ENCODE peak calls at places on chromosomes 16 and 17, in eight cellular contexts. One of them, this sample, is unnamed.

GRCh38 chr16:78163772-78164391 is 64.4 kb downstream of the WWOX start:
- DNase-seq in lung: no peak
- DNase-seq in heart left ventricle: no peak
- DNase-seq in heart right ventricle: no peak
- DNase-seq in GM12864: no peak
- DNase-seq in CD8-positive, alpha-beta T cell: no peak
- DNase-seq in foreskin fibroblast: no peak
- DNase-seq in PC-9: no peak
- DNase-seq in this sample: no peak

GRCh38 chr17:47797797-47798196 is 23.8 kb downstream of the OSBPL7 start:
- DNase-seq in lung: no peak
- DNase-seq in heart left ventricle: no peak
- DNase-seq in heart right ventricle: no peak
- DNase-seq in GM12864: no peak
- DNase-seq in CD8-positive, alpha-beta T cell: peak; percentile 5
- DNase-seq in foreskin fibroblast: no peak
- DNase-seq in PC-9: no peak
- DNase-seq in this sample: no peak

GRCh38 chr17:48102700-48103378 is 1.6 kb upstream of the CBX1 start:
- DNase-seq in lung: no peak
- DNase-seq in heart left ventricle: no peak
- DNase-seq in heart right ventricle: no peak
- DNase-seq in GM12864: no peak
- DNase-seq in CD8-positive, alpha-beta T cell: no peak
- DNase-seq in foreskin fibroblast: no peak
- DNase-seq in PC-9: no peak
- DNase-seq in this sample: no peak

GRCh38 chr17:70181376-70181775 is 12.0 kb downstream of the KCNJ2 start:
- DNase-seq in lung: no peak
- DNase-seq in heart left ventricle: no peak
- DNase-seq in heart right ventricle: no peak
- DNase-seq in GM12864: no peak
- DNase-seq in CD8-positive, alpha-beta T cell: no peak
- DNase-seq in foreskin fibroblast: no peak
- DNase-seq in PC-9: no peak
- DNase-seq in this sample: no peak

GRCh38 chr17:42402121-42402516 is 13.9 kb upstream of the STAT3 start:
- DNase-seq in lung: no peak
- DNase-seq in heart left ventricle: no peak
- DNase-seq in heart right ventricle: no peak
- DNase-seq in GM12864: no peak
- DNase-seq in CD8-positive, alpha-beta T cell: no peak
- DNase-seq in foreskin fibroblast: no peak
- DNase-seq in PC-9: no peak
- DNase-seq in this sample: no peak

GRCh38 chr17:1496814-1497325 is 4.4 kb upstream of the MYO1C start:
- DNase-seq in lung: no peak
- DNase-seq in heart left ventricle: no peak
- DNase-seq in heart right ventricle: no peak
- DNase-seq in GM12864: no peak
- DNase-seq in CD8-positive, alpha-beta T cell: no peak
- DNase-seq in foreskin fibroblast: no peak
- DNase-seq in PC-9: no peak
- DNase-seq in this sample: no peak

GRCh38 chr17:7886227-7887037 is 2.2 kb upstream of the CHD3 start:
- DNase-seq in lung: peak; percentile 37
- DNase-seq in heart left ventricle: peak; percentile 32
- DNase-seq in heart right ventricle: no peak
- DNase-seq in GM12864: no peak
- DNase-seq in CD8-positive, alpha-beta T cell: peak; percentile 65
- DNase-seq in foreskin fibroblast: no peak
- DNase-seq in PC-9: peak; percentile 30
- DNase-seq in this sample: peak; percentile 70

GRCh38 chr17:15510361-15510760 is 42.9 kb upstream of the CDRT4 start:
- DNase-seq in lung: no peak
- DNase-seq in heart left ventricle: no peak
- DNase-seq in heart right ventricle: no peak
- DNase-seq in GM12864: no peak
- DNase-seq in CD8-positive, alpha-beta T cell: no peak
- DNase-seq in foreskin fibroblast: peak; percentile 82
- DNase-seq in PC-9: peak; percentile 4
- DNase-seq in this sample: no peak

GRCh38 chr16:56911771-56912541 is 20.0 kb upstream of the HERPUD1 start:
- DNase-seq in lung: peak; percentile 33
- DNase-seq in heart left ventricle: peak; percentile 59
- DNase-seq in heart right ventricle: peak; percentile 31
- DNase-seq in GM12864: no peak
- DNase-seq in CD8-positive, alpha-beta T cell: no peak
- DNase-seq in foreskin fibroblast: no peak
- DNase-seq in PC-9: no peak
- DNase-seq in this sample: peak; percentile 78

GRCh38 chr16:89985219-89985618 is 34.0 kb downstream of the DBNDD1 start:
- DNase-seq in lung: no peak
- DNase-seq in heart left ventricle: no peak
- DNase-seq in heart right ventricle: no peak
- DNase-seq in GM12864: no peak
- DNase-seq in CD8-positive, alpha-beta T cell: no peak
- DNase-seq in foreskin fibroblast: no peak
- DNase-seq in PC-9: no peak
- DNase-seq in this sample: no peak

GRCh38 chr17:80981062-80981902 is 10.4 kb upstream of the CHMP6 start:
- DNase-seq in lung: no peak
- DNase-seq in heart left ventricle: no peak
- DNase-seq in heart right ventricle: peak; percentile 24
- DNase-seq in GM12864: no peak
- DNase-seq in CD8-positive, alpha-beta T cell: peak; percentile 66
- DNase-seq in foreskin fibroblast: no peak
- DNase-seq in PC-9: no peak
- DNase-seq in this sample: peak; percentile 27

GRCh38 chr16:88685156-88686061 is 898 bp downstream of the SNAI3 start:
- DNase-seq in lung: no peak
- DNase-seq in heart left ventricle: no peak
- DNase-seq in heart right ventricle: no peak
- DNase-seq in GM12864: no peak
- DNase-seq in CD8-positive, alpha-beta T cell: peak; percentile 74
- DNase-seq in foreskin fibroblast: peak; percentile 50
- DNase-seq in PC-9: peak; percentile 61
- DNase-seq in this sample: peak; percentile 74

GRCh38 chr17:19447085-19447583 is 36.1 kb downstream of the RNF112 start:
- DNase-seq in lung: peak; percentile 74
- DNase-seq in heart left ventricle: peak; percentile 67
- DNase-seq in heart right ventricle: no peak
- DNase-seq in GM12864: no peak
- DNase-seq in CD8-positive, alpha-beta T cell: peak; percentile 78
- DNase-seq in foreskin fibroblast: peak; percentile 55
- DNase-seq in PC-9: peak; percentile 73
- DNase-seq in this sample: no peak

GRCh38 chr17:38654411-38655398 is 20.1 kb downstream of the EPOP start:
- DNase-seq in lung: no peak
- DNase-seq in heart left ventricle: no peak
- DNase-seq in heart right ventricle: no peak
- DNase-seq in GM12864: no peak
- DNase-seq in CD8-positive, alpha-beta T cell: no peak
- DNase-seq in foreskin fibroblast: no peak
- DNase-seq in PC-9: no peak
- DNase-seq in this sample: peak; percentile 76

GRCh38 chr16:87964049-87964448 is 12.8 kb downstream of the BANP start:
- DNase-seq in lung: no peak
- DNase-seq in heart left ventricle: no peak
- DNase-seq in heart right ventricle: no peak
- DNase-seq in GM12864: no peak
- DNase-seq in CD8-positive, alpha-beta T cell: no peak
- DNase-seq in foreskin fibroblast: no peak
- DNase-seq in PC-9: no peak
- DNase-seq in this sample: no peak

GRCh38 chr16:66719246-66719645 is 22.7 kb upstream of the CMTM4 start:
- DNase-seq in lung: no peak
- DNase-seq in heart left ventricle: no peak
- DNase-seq in heart right ventricle: no peak
- DNase-seq in GM12864: no peak
- DNase-seq in CD8-positive, alpha-beta T cell: no peak
- DNase-seq in foreskin fibroblast: no peak
- DNase-seq in PC-9: no peak
- DNase-seq in this sample: no peak

GRCh38 chr16:49023095-49023494 is 258.5 kb downstream of the CBLN1 start:
- DNase-seq in lung: no peak
- DNase-seq in heart left ventricle: no peak
- DNase-seq in heart right ventricle: no peak
- DNase-seq in GM12864: no peak
- DNase-seq in CD8-positive, alpha-beta T cell: no peak
- DNase-seq in foreskin fibroblast: peak; percentile 21
- DNase-seq in PC-9: no peak
- DNase-seq in this sample: no peak

GRCh38 chr16:705748-706188 is at the start of gene FBXL16:
- DNase-seq in lung: no peak
- DNase-seq in heart left ventricle: no peak
- DNase-seq in heart right ventricle: no peak
- DNase-seq in GM12864: no peak
- DNase-seq in CD8-positive, alpha-beta T cell: no peak
- DNase-seq in foreskin fibroblast: no peak
- DNase-seq in PC-9: peak; percentile 60
- DNase-seq in this sample: no peak

GRCh38 chr16:12295395-12295794 is 318.9 kb downstream of the SNX29 start:
- DNase-seq in lung: no peak
- DNase-seq in heart left ventricle: no peak
- DNase-seq in heart right ventricle: no peak
- DNase-seq in GM12864: no peak
- DNase-seq in CD8-positive, alpha-beta T cell: no peak
- DNase-seq in foreskin fibroblast: no peak
- DNase-seq in PC-9: no peak
- DNase-seq in this sample: no peak

GRCh38 chr16:54928421-54929089 is 2.1 kb upstream of the IRX5 start:
- DNase-seq in lung: peak; percentile 75
- DNase-seq in heart left ventricle: peak; percentile 78
- DNase-seq in heart right ventricle: peak; percentile 80
- DNase-seq in GM12864: peak; percentile 21
- DNase-seq in CD8-positive, alpha-beta T cell: no peak
- DNase-seq in foreskin fibroblast: peak; percentile 52
- DNase-seq in PC-9: no peak
- DNase-seq in this sample: peak; percentile 38

GRCh38 chr16:89484923-89485679 is 5.3 kb downstream of the ANKRD11 start:
- DNase-seq in lung: no peak
- DNase-seq in heart left ventricle: no peak
- DNase-seq in heart right ventricle: no peak
- DNase-seq in GM12864: no peak
- DNase-seq in CD8-positive, alpha-beta T cell: no peak
- DNase-seq in foreskin fibroblast: no peak
- DNase-seq in PC-9: no peak
- DNase-seq in this sample: no peak

DNA sequence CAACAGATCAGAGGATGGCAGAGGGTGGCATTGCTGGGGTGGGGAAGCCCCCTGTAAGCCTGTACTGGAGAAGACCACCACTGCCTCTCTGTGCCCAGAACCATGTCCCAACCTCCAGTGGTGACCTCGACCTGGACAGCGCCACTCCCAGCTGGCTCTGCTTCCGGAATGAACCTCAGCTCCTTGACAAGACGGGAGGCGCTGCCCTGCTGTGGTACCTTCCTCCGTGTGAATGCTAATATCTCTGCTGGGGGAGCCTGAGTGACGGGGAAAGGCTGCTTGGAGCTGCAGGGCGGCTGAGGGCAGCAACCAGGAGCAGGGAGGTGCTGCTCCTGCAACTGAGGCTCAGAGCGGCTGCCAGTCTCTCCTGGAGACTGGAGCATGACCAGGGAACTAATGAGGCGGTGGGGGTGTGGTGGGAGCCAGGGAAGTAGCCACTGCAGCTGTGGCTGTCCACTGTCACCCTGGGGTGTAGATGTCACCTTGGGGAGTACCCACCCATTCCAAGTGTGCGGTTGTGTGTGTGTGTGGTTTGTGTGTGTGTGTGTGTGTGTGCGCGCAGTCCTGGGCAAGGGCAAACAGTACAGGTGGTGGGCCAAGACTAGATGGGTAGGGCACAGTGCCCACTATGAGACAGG is 6.2 kb downstream of the PRCD start:
- DNase-seq in lung: no peak
- DNase-seq in heart left ventricle: peak; percentile 14
- DNase-seq in heart right ventricle: no peak
- DNase-seq in GM12864: no peak
- DNase-seq in CD8-positive, alpha-beta T cell: no peak
- DNase-seq in foreskin fibroblast: no peak
- DNase-seq in PC-9: no peak
- DNase-seq in this sample: no peak
- H3K4me3 ChIP-seq in lung: no peak overlapping the region
- H3K4me3 ChIP-seq in heart left ventricle: no peak overlapping the region
- H3K4me3 ChIP-seq in heart right ventricle: no peak overlapping the region
- H3K4me3 ChIP-seq in GM12864: no peak overlapping the region
- H3K4me3 ChIP-seq in CD8-positive, alpha-beta T cell: no peak overlapping the region
- H3K4me3 ChIP-seq in foreskin fibroblast: no peak overlapping the region
- H3K4me3 ChIP-seq in PC-9: no peak overlapping the region
- H3K4me3 ChIP-seq in this sample: no peak overlapping the region

GRCh38 chr17:28725166-28725659 is 820 bp downstream of the TLCD1 start:
- DNase-seq in lung: no peak
- DNase-seq in heart left ventricle: no peak
- DNase-seq in heart right ventricle: no peak
- DNase-seq in GM12864: no peak
- DNase-seq in CD8-positive, alpha-beta T cell: no peak
- DNase-seq in foreskin fibroblast: peak; percentile 66
- DNase-seq in PC-9: peak; percentile 39
- DNase-seq in this sample: no peak
- H3K4me3 ChIP-seq in lung: peak overlapping the region; percentile 39
- H3K4me3 ChIP-seq in heart left ventricle: no peak overlapping the region
- H3K4me3 ChIP-seq in heart right ventricle: peak overlapping the region; percentile 76
- H3K4me3 ChIP-seq in GM12864: peak overlapping the region; percentile 84
- H3K4me3 ChIP-seq in CD8-positive, alpha-beta T cell: peak overlapping the region; percentile 34
- H3K4me3 ChIP-seq in foreskin fibroblast: peak overlapping the region; percentile 54
- H3K4me3 ChIP-seq in PC-9: peak overlapping the region; percentile 87
- H3K4me3 ChIP-seq in this sample: peak overlapping the region; percentile 66

DNA sequence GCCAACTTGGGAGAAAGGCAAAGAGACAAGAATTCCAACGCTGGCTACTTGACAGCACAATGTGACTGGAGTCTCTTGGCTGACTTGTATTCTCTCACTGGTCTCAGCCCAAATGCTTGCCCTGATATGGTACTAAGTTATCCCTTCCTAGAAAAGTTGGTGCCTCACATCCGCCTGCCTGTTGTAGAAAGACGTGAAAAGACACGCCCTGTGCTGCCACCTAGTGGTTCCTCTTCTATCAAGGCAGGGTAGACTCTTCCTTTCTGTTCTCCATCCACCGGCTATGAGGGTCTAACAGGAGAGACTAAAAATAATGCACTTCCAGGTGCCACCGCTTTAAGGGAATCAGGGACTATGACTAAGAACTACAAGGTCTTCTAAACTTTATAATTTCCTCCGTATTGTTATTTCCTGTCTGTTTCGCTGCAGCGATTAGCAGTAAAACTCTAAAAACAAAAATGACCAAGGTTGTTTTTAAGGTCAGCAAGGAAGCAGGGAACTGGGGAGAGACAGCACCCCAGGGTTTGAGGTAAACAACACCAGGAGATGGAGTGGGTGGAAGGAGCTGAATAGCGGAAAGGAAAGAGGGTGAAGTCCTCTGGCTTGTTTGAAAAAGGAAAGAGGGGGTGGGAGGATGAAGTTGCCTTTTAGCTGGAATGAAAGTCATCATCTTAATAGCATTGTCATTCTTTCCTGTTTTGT is 109.5 kb downstream of the YPEL2 start:
- DNase-seq in lung: peak; percentile 89
- DNase-seq in heart left ventricle: peak; percentile 91
- DNase-seq in heart right ventricle: peak; percentile 74
- DNase-seq in GM12864: peak; percentile 74
- DNase-seq in CD8-positive, alpha-beta T cell: peak; percentile 91
- DNase-seq in foreskin fibroblast: peak; percentile 76
- DNase-seq in PC-9: peak; percentile 77
- DNase-seq in this sample: peak; percentile 36
- H3K4me3 ChIP-seq in lung: no peak overlapping the region
- H3K4me3 ChIP-seq in heart left ventricle: no peak overlapping the region
- H3K4me3 ChIP-seq in heart right ventricle: peak overlapping the region; percentile 25
- H3K4me3 ChIP-seq in GM12864: no peak overlapping the region
- H3K4me3 ChIP-seq in CD8-positive, alpha-beta T cell: no peak overlapping the region
- H3K4me3 ChIP-seq in foreskin fibroblast: no peak overlapping the region
- H3K4me3 ChIP-seq in PC-9: no peak overlapping the region
- H3K4me3 ChIP-seq in this sample: no peak overlapping the region

GRCh38 chr17:62967111-62967449 is 1.0 kb downstream of the TANC2 start:
- DNase-seq in lung: no peak
- DNase-seq in heart left ventricle: no peak
- DNase-seq in heart right ventricle: no peak
- DNase-seq in GM12864: no peak
- DNase-seq in CD8-positive, alpha-beta T cell: no peak
- DNase-seq in foreskin fibroblast: no peak
- DNase-seq in PC-9: no peak
- DNase-seq in this sample: no peak
- H3K4me3 ChIP-seq in lung: peak overlapping the region; percentile 89
- H3K4me3 ChIP-seq in heart left ventricle: no peak overlapping the region
- H3K4me3 ChIP-seq in heart right ventricle: peak overlapping the region; percentile 88
- H3K4me3 ChIP-seq in GM12864: no peak overlapping the region
- H3K4me3 ChIP-seq in CD8-positive, alpha-beta T cell: peak overlapping the region; percentile 52
- H3K4me3 ChIP-seq in foreskin fibroblast: peak overlapping the region; percentile 85
- H3K4me3 ChIP-seq in PC-9: peak overlapping the region; percentile 88
- H3K4me3 ChIP-seq in this sample: peak overlapping the region; percentile 63

This sample was measured in GM06990.